ENCODE peak calls at places on chromosomes 4 and X, in ten cellular contexts. T is activated CD4-positive, alpha-beta T cell treated with anti-CD3 and anti-CD28 coated beads, Interleukin-2, amount 50 U/mL, for 24 hours; R is AG08395; O is EH; K is activated CD8-positive, alpha-beta T cell treated with anti-CD3 and anti-CD28 coated beads, Interleukin-2, amount 10 ng/mL, durations not matched to agents 7 days and 5 days; F is cardiac muscle cell; C is fibroblast of lung; H is mesendoderm; M is NCI-H1436; Y is osteocyte. A is an unnamed sample.
A peak's percentile ranks its signal among the peaks of the same experiment; 100 is the strongest.

GRCh38 chrX:107565005-107565404 is 63.3 kb upstream of the PRPS1 start:
- DNase-seq in Y (no peak), R (peak; percentile 27), F (no peak), H (no peak), O (peak; percentile 67), M (no peak), K (no peak), T (no peak), C (peak; percentile 69), A (no peak)

GRCh38 chr4:5052424-5052702 is 1.1 kb downstream of the STK32B start:
- DNase-seq in K (no peak), Y (no peak), O (no peak), C (no peak), R (no peak), T (no peak), F (no peak), H (no peak), M (no peak), A (no peak)

GRCh38 chr4:52979020-52979419 is 116.9 kb downstream of the RASL11B start:
- DNase-seq in Y (no peak), O (peak; percentile 14), H (peak; percentile 66), M (peak; percentile 58), K (no peak), C (no peak), R (no peak), T (no peak), F (no peak), A (no peak)

GRCh38 chrX:23525531-23525930 is 141.8 kb upstream of the PRDX4 start:
- DNase-seq in H (no peak), T (no peak), K (no peak), M (no peak), F (no peak), O (no peak), C (no peak), Y (no peak), R (no peak), A (no peak)

GRCh38 chr4:35885081-35885480 is 359.2 kb downstream of the ARAP2 start:
- DNase-seq in R (no peak), T (no peak), H (no peak), O (no peak), Y (no peak), M (no peak), K (no peak), F (no peak), C (no peak), A (no peak)

GRCh38 chr4:109113511-109113910 is 188.9 kb downstream of the COL25A1 start:
- DNase-seq in Y (no peak), T (no peak), O (peak; percentile 26), M (no peak), F (peak; percentile 11), H (no peak), K (no peak), R (no peak), C (peak; percentile 4), A (no peak)

GRCh38 chr4:39544580-39545315 is 17.5 kb upstream of the UGDH start:
- DNase-seq in Y (no peak), H (no peak), M (peak; percentile 63), R (peak; percentile 15), T (no peak), K (no peak), C (peak; percentile 66), O (peak; percentile 78), F (no peak), A (no peak)

GRCh38 chr4:140237616-140238352 is 83.8 kb upstream of the MAML3 start:
- DNase-seq in Y (peak; percentile 91), O (peak; percentile 97), F (peak; percentile 98), R (peak; percentile 95), H (peak; percentile 94), K (no peak), T (no peak), C (peak; percentile 96), M (peak; percentile 88), A (peak; percentile 87)

GRCh38 chr4:47612116-47613023 is 127.3 kb downstream of the ATP10D start:
- DNase-seq in R (no peak), C (peak; percentile 70), Y (no peak), O (peak; percentile 77), F (peak; percentile 2), M (no peak), H (no peak), T (no peak), K (no peak), A (no peak)

GRCh38 chr4:100206850-100207249 is 16.6 kb upstream of the DDIT4L start:
- DNase-seq in F (no peak), T (no peak), O (no peak), R (no peak), H (no peak), Y (no peak), K (no peak), M (no peak), C (no peak), A (no peak)

GRCh38 chr4:41935652-41936021 is 408 bp downstream of the TMEM33 start:
- DNase-seq in K (peak; percentile 35), T (peak; percentile 14), O (no peak), F (no peak), C (no peak), H (no peak), M (no peak), Y (no peak), R (peak; percentile 17), A (no peak)

GRCh38 chrX:134933911-134934310 is 56.9 kb upstream of the SMIM10 start:
- DNase-seq in R (no peak), M (no peak), H (no peak), F (no peak), K (no peak), T (no peak), O (no peak), C (no peak), Y (no peak), A (no peak)

GRCh38 chr4:177008071-177008835 is 215.5 kb upstream of the VEGFC start:
- DNase-seq in T (no peak), H (no peak), C (peak; percentile 79), F (no peak), R (peak; percentile 40), O (peak; percentile 77), M (no peak), K (no peak), Y (no peak), A (no peak)

GRCh38 chr4:100635899-100636298 is 118.1 kb upstream of the EMCN start:
- DNase-seq in R (no peak), H (peak; percentile 23), T (no peak), F (no peak), K (no peak), C (no peak), Y (no peak), M (no peak), O (no peak), A (no peak)

GRCh38 chr4:55512922-55513571 is 33.7 kb downstream of the CLOCK start:
- DNase-seq in F (no peak), C (no peak), O (peak; percentile 7), M (no peak), T (no peak), H (no peak), K (no peak), Y (no peak), R (no peak), A (no peak)

GRCh38 chrX:84168095-84168494 is 19.9 kb downstream of the RPS6KA6 start:
- DNase-seq in Y (no peak), H (no peak), T (no peak), O (peak; percentile 61), M (no peak), K (no peak), F (no peak), R (no peak), C (peak; percentile 70), A (no peak)

GRCh38 chr4:1130318-1131186 is 17.2 kb upstream of the RNF212 start:
- DNase-seq in Y (no peak), T (peak; percentile 63), O (peak; percentile 78), M (peak; percentile 58), F (peak; percentile 87), H (peak; percentile 65), K (peak; percentile 85), C (peak; percentile 60), R (peak; percentile 88), A (peak; percentile 23)

GRCh38 chr4:62923783-62924182 is 1485.5 kb downstream of the TECRL start:
- DNase-seq in F (no peak), R (no peak), H (no peak), M (no peak), O (no peak), C (no peak), K (no peak), T (no peak), Y (no peak), A (no peak)

GRCh38 chrX:148535639-148536038 is 35.2 kb downstream of the AFF2 start:
- DNase-seq in F (no peak), T (no peak), Y (no peak), O (no peak), R (peak; percentile 18), C (peak; percentile 19), K (no peak), H (no peak), M (no peak), A (no peak)

GRCh38 chrX:107674480-107675364 is 46.4 kb downstream of the PRPS1 start:
- DNase-seq in Y (no peak), O (peak; percentile 36), K (peak; percentile 38), T (no peak), F (peak; percentile 94), H (no peak), M (no peak), C (peak; percentile 25), R (peak; percentile 39), A (no peak)

GRCh38 chr4:38302910-38303309 is 342.7 kb downstream of the PTTG2 start:
- DNase-seq in T (no peak), C (no peak), R (no peak), O (no peak), Y (no peak), K (no peak), F (no peak), H (no peak), M (no peak), A (no peak)

GRCh38 chrX:64642482-64642881 is 247.2 kb upstream of the MTMR8 start:
- DNase-seq in M (no peak), T (no peak), H (peak; percentile 37), Y (no peak), C (no peak), K (peak; percentile 20), O (no peak), R (no peak), F (no peak), A (no peak)

A was measured in GM04503.